ENCODE peak calls at places on chromosome 18, in seven cellular contexts. L is tibial nerve, Q is kidney, V is T follicular helper cell, Y is NCI-H1092, X is ELR, U is activated B cell treated with CpG ODN at 0.5 μM for 24 hours. P is an unnamed sample.

GRCh38 chr18:72768681-72769229 is 99.0 kb downstream of the NETO1 start:
- DNase-seq in L (no peak), Q (no peak), V (no peak), Y (no peak), X (no peak), U (no peak), P (no peak)

GRCh38 chr18:44123743-44124142 is 556.9 kb upstream of the SETBP1 start:
- DNase-seq in L (no peak), Q (no peak), V (no peak), Y (no peak), X (no peak), U (no peak), P (no peak)

GRCh38 chr18:75363446-75364225 is 63.9 kb downstream of the SMIM21 start:
- DNase-seq in L (no peak), Q (no peak), V (no peak), Y (no peak), X (no peak), U (no peak), P (no peak)

GRCh38 chr18:5294113-5294617 is 1.4 kb downstream of the ZBTB14 start:
- DNase-seq in L (peak), Q (peak), V (peak), Y (no peak), X (peak), U (no peak), P (no peak)

GRCh38 chr18:42644729-42645131 is 470.8 kb downstream of the RIT2 start:
- DNase-seq in L (no peak), Q (no peak), V (no peak), Y (no peak), X (no peak), U (no peak), P (no peak)

GRCh38 chr18:711693-712400 is 583 bp downstream of the ENOSF1 start:
- DNase-seq in L (peak), Q (peak), V (peak), Y (peak), X (peak), U (peak), P (peak)

GRCh38 chr18:36942264-36942663 is 113.3 kb downstream of the KIAA1328 start:
- DNase-seq in L (no peak), Q (no peak), V (no peak), Y (no peak), X (peak), U (no peak), P (no peak)

GRCh38 chr18:7482342-7482741 is 84.8 kb upstream of the PTPRM start:
- DNase-seq in L (no peak), Q (no peak), V (no peak), Y (no peak), X (peak), U (no peak), P (no peak)

GRCh38 chr18:25230658-25231326 is 121.2 kb downstream of the ZNF521 start:
- DNase-seq in L (peak), Q (peak), V (no peak), Y (no peak), X (peak), U (no peak), P (peak)

GRCh38 chr18:58466636-58467205 is 162.2 kb downstream of the ALPK2 start:
- DNase-seq in L (no peak), Q (no peak), V (no peak), Y (no peak), X (no peak), U (no peak), P (no peak)

GRCh38 chr18:62033756-62034155 is 140.9 kb upstream of the RNF152 start:
- DNase-seq in L (no peak), Q (no peak), V (no peak), Y (no peak), X (no peak), U (no peak), P (no peak)

GRCh38 chr18:73861771-73862170 is 285.9 kb downstream of the FBXO15 start:
- DNase-seq in L (no peak), Q (no peak), V (no peak), Y (no peak), X (no peak), U (no peak), P (no peak)

GRCh38 chr18:35616664-35617423 is 35.3 kb downstream of the GALNT1 start:
- DNase-seq in L (no peak), Q (no peak), V (peak), Y (no peak), X (peak), U (peak), P (peak)

GRCh38 chr18:74290831-74291770 is 662 bp downstream of the CYB5A start:
- DNase-seq in L (no peak), Q (peak), V (peak), Y (no peak), X (no peak), U (no peak), P (peak)

GRCh38 chr18:36576339-36576738 is 252.5 kb downstream of the TPGS2 start:
- DNase-seq in L (no peak), Q (no peak), V (no peak), Y (no peak), X (no peak), U (no peak), P (no peak)

GRCh38 chr18:37160038-37160745 is 331.3 kb downstream of the KIAA1328 start:
- DNase-seq in L (no peak), Q (no peak), V (no peak), Y (no peak), X (no peak), U (no peak), P (no peak)

GRCh38 chr18:70450658-70451253 is 161.9 kb downstream of the SOCS6 start:
- DNase-seq in L (no peak), Q (no peak), V (no peak), Y (no peak), X (peak), U (no peak), P (no peak)

GRCh38 chr18:10020176-10020575 is 106.4 kb downstream of the VAPA start:
- DNase-seq in L (no peak), Q (no peak), V (no peak), Y (peak), X (no peak), U (no peak), P (no peak)

GRCh38 chr18:22284581-22285230 is 115.3 kb downstream of the GATA6 start:
- DNase-seq in L (no peak), Q (no peak), V (no peak), Y (no peak), X (no peak), U (no peak), P (no peak)

GRCh38 chr18:6022089-6022444 is 126.7 kb upstream of the TMEM200C start:
- DNase-seq in L (no peak), Q (no peak), V (no peak), Y (no peak), X (no peak), U (no peak), P (no peak)

GRCh38 chr18:48529796-48530195 is 9.0 kb upstream of the CTIF start:
- DNase-seq in L (no peak), Q (no peak), V (no peak), Y (no peak), X (peak), U (no peak), P (no peak)

GRCh38 chr18:31783059-31783458 is 22.4 kb upstream of the SLC25A52 start:
- DNase-seq in L (no peak), Q (no peak), V (no peak), Y (no peak), X (no peak), U (no peak), P (no peak)

GRCh38 chr18:7177131-7177744 is 53.7 kb upstream of the LRRC30 start:
- DNase-seq in L (peak), Q (no peak), V (no peak), Y (peak), X (peak), U (no peak), P (no peak)

GRCh38 chr18:26813043-26813442 is 52.5 kb downstream of the AQP4 start:
- DNase-seq in L (no peak), Q (no peak), V (no peak), Y (peak), X (peak), U (no peak), P (peak)

P was measured in upper lobe of left lung.